ENCODE peak calls at places on chromosomes 11 and 22, in six cellular contexts. One of them, this sample, is unnamed.

GRCh38 chr11:9264381-9265210 is 554 bp downstream of the DENND5A start:
- DNase-seq in fibroblast of lung: peak; percentile 79
- DNase-seq in effector memory CD4-positive, alpha-beta T cell: no peak
- DNase-seq in H1: no peak
- DNase-seq in AG04450: no peak
- DNase-seq in HFF-Myc: no peak
- DNase-seq in this sample: peak; percentile 65

GRCh38 chr11:116217006-116217405 is 555.8 kb downstream of the BUD13 start:
- DNase-seq in HFF-Myc: peak; percentile 1
- DNase-seq in effector memory CD4-positive, alpha-beta T cell: no peak
- DNase-seq in H1: no peak
- DNase-seq in fibroblast of lung: peak; percentile 27
- DNase-seq in AG04450: no peak
- DNase-seq in this sample: no peak

GRCh38 chr11:85590848-85591483 is 36.2 kb downstream of the DLG2 start:
- DNase-seq in H1: no peak
- DNase-seq in HFF-Myc: peak; percentile 4
- DNase-seq in effector memory CD4-positive, alpha-beta T cell: no peak
- DNase-seq in AG04450: peak; percentile 4
- DNase-seq in fibroblast of lung: peak; percentile 40
- DNase-seq in this sample: peak; percentile 5

GRCh38 chr22:25420925-25421904 is 143.3 kb upstream of the GRK3 start:
- DNase-seq in fibroblast of lung: no peak
- DNase-seq in H1: no peak
- DNase-seq in AG04450: no peak
- DNase-seq in HFF-Myc: no peak
- DNase-seq in effector memory CD4-positive, alpha-beta T cell: no peak
- DNase-seq in this sample: no peak

GRCh38 chr11:73995247-73995646 is 12.6 kb upstream of the UCP2 start:
- DNase-seq in HFF-Myc: no peak
- DNase-seq in effector memory CD4-positive, alpha-beta T cell: no peak
- DNase-seq in H1: no peak
- DNase-seq in fibroblast of lung: no peak
- DNase-seq in AG04450: no peak
- DNase-seq in this sample: no peak

GRCh38 chr11:8709002-8709672 is 26.5 kb downstream of the RPL27A start:
- DNase-seq in fibroblast of lung: peak; percentile 98
- DNase-seq in HFF-Myc: peak; percentile 97
- DNase-seq in H1: no peak
- DNase-seq in AG04450: peak; percentile 94
- DNase-seq in effector memory CD4-positive, alpha-beta T cell: no peak
- DNase-seq in this sample: peak; percentile 89

GRCh38 chr11:12075822-12076821 is 34.3 kb upstream of the MICAL2 start:
- DNase-seq in fibroblast of lung: peak; percentile 100
- DNase-seq in HFF-Myc: peak; percentile 87
- DNase-seq in H1: no peak
- DNase-seq in effector memory CD4-positive, alpha-beta T cell: no peak
- DNase-seq in AG04450: peak; percentile 98
- DNase-seq in this sample: peak; percentile 100

GRCh38 chr11:67230886-67231285 is 35.4 kb upstream of the GRK2 start:
- DNase-seq in H1: no peak
- DNase-seq in effector memory CD4-positive, alpha-beta T cell: no peak
- DNase-seq in fibroblast of lung: no peak
- DNase-seq in AG04450: no peak
- DNase-seq in HFF-Myc: no peak
- DNase-seq in this sample: no peak

GRCh38 chr22:39721456-39722325 is 151.1 kb downstream of the CACNA1I start:
- DNase-seq in fibroblast of lung: no peak
- DNase-seq in HFF-Myc: no peak
- DNase-seq in effector memory CD4-positive, alpha-beta T cell: no peak
- DNase-seq in H1: no peak
- DNase-seq in AG04450: no peak
- DNase-seq in this sample: no peak

GRCh38 chr22:39363751-39364484 is 14.1 kb downstream of the SYNGR1 start:
- DNase-seq in fibroblast of lung: no peak
- DNase-seq in effector memory CD4-positive, alpha-beta T cell: no peak
- DNase-seq in AG04450: no peak
- DNase-seq in HFF-Myc: no peak
- DNase-seq in H1: no peak
- DNase-seq in this sample: no peak

GRCh38 chr11:111938687-111939160 is 1.6 kb downstream of the DIXDC1 start:
- DNase-seq in fibroblast of lung: peak; percentile 66
- DNase-seq in AG04450: no peak
- DNase-seq in effector memory CD4-positive, alpha-beta T cell: no peak
- DNase-seq in HFF-Myc: no peak
- DNase-seq in H1: no peak
- DNase-seq in this sample: peak; percentile 29

GRCh38 chr11:14413307-14414072 is 54.5 kb upstream of the RRAS2 start:
- DNase-seq in H1: peak; percentile 43
- DNase-seq in HFF-Myc: no peak
- DNase-seq in effector memory CD4-positive, alpha-beta T cell: no peak
- DNase-seq in fibroblast of lung: peak; percentile 93
- DNase-seq in AG04450: no peak
- DNase-seq in this sample: peak; percentile 59

GRCh38 chr11:72591785-72592490 is 82.3 kb downstream of the PDE2A start:
- DNase-seq in effector memory CD4-positive, alpha-beta T cell: peak; percentile 37
- DNase-seq in H1: no peak
- DNase-seq in AG04450: no peak
- DNase-seq in fibroblast of lung: no peak
- DNase-seq in HFF-Myc: no peak
- DNase-seq in this sample: no peak

GRCh38 chr11:70587095-70587389 is 188.7 kb downstream of the CTTN start:
- DNase-seq in effector memory CD4-positive, alpha-beta T cell: no peak
- DNase-seq in HFF-Myc: no peak
- DNase-seq in fibroblast of lung: no peak
- DNase-seq in AG04450: no peak
- DNase-seq in H1: no peak
- DNase-seq in this sample: no peak

GRCh38 chr11:108913204-108913603 is 248.3 kb downstream of the DDX10 start:
- DNase-seq in HFF-Myc: no peak
- DNase-seq in H1: no peak
- DNase-seq in AG04450: no peak
- DNase-seq in fibroblast of lung: no peak
- DNase-seq in effector memory CD4-positive, alpha-beta T cell: no peak
- DNase-seq in this sample: no peak

GRCh38 chr11:108914981-108915380 is 250.1 kb downstream of the DDX10 start:
- DNase-seq in fibroblast of lung: no peak
- DNase-seq in H1: no peak
- DNase-seq in AG04450: no peak
- DNase-seq in effector memory CD4-positive, alpha-beta T cell: no peak
- DNase-seq in HFF-Myc: no peak
- DNase-seq in this sample: no peak

GRCh38 chr11:108914211-108914610 is 249.3 kb downstream of the DDX10 start:
- DNase-seq in H1: no peak
- DNase-seq in effector memory CD4-positive, alpha-beta T cell: no peak
- DNase-seq in AG04450: no peak
- DNase-seq in HFF-Myc: no peak
- DNase-seq in fibroblast of lung: no peak
- DNase-seq in this sample: no peak

GRCh38 chr11:108915666-108916065 is 250.8 kb downstream of the DDX10 start:
- DNase-seq in H1: no peak
- DNase-seq in fibroblast of lung: no peak
- DNase-seq in AG04450: no peak
- DNase-seq in HFF-Myc: no peak
- DNase-seq in effector memory CD4-positive, alpha-beta T cell: no peak
- DNase-seq in this sample: no peak

DNA sequence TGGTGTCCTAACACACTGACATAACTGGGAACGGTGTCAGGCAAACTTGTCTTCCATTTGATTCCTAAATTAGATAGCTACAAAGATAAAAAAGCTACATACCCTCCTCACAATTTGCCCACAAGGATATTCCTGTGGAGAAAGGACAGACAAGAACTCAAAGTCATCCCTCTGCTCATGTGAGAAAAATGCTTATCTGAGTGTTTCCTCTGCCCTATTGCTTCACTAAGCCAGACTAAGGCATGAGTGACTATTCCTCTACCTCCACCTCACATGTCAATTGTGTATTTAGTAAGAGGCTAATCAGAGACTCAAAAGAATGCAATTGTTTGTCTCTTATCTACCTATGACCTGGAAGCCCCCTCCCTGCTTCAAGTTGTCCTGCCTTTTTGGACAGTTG is 247.7 kb downstream of the DDX10 start:
- DNase-seq in AG04450: no peak
- DNase-seq in HFF-Myc: no peak
- DNase-seq in effector memory CD4-positive, alpha-beta T cell: no peak
- DNase-seq in H1: no peak
- DNase-seq in fibroblast of lung: peak; percentile 65
- DNase-seq in this sample: no peak
- H3K4me3 ChIP-seq in AG04450: no peak overlapping the region
- H3K4me3 ChIP-seq in HFF-Myc: no peak overlapping the region
- H3K4me3 ChIP-seq in effector memory CD4-positive, alpha-beta T cell: no peak overlapping the region
- H3K4me3 ChIP-seq in H1: no peak overlapping the region
- H3K4me3 ChIP-seq in fibroblast of lung: no peak overlapping the region
- H3K4me3 ChIP-seq in this sample: no peak overlapping the region

GRCh38 chr22:46079861-46080821 is 70.2 kb upstream of the PPARA start:
- DNase-seq in HFF-Myc: no peak
- DNase-seq in AG04450: no peak
- DNase-seq in fibroblast of lung: peak; percentile 94
- DNase-seq in effector memory CD4-positive, alpha-beta T cell: no peak
- DNase-seq in H1: no peak
- DNase-seq in this sample: no peak

GRCh38 chr22:46082633-46083032 is 67.7 kb upstream of the PPARA start:
- DNase-seq in fibroblast of lung: no peak
- DNase-seq in HFF-Myc: no peak
- DNase-seq in effector memory CD4-positive, alpha-beta T cell: no peak
- DNase-seq in H1: no peak
- DNase-seq in AG04450: no peak
- DNase-seq in this sample: no peak

GRCh38 chr22:46081036-46081830 is 69.1 kb upstream of the PPARA start:
- DNase-seq in HFF-Myc: no peak
- DNase-seq in fibroblast of lung: no peak
- DNase-seq in H1: no peak
- DNase-seq in AG04450: no peak
- DNase-seq in effector memory CD4-positive, alpha-beta T cell: no peak
- DNase-seq in this sample: no peak

GRCh38 chr22:46083383-46084350 is 66.7 kb upstream of the PPARA start:
- DNase-seq in AG04450: no peak
- DNase-seq in H1: no peak
- DNase-seq in effector memory CD4-positive, alpha-beta T cell: no peak
- DNase-seq in HFF-Myc: no peak
- DNase-seq in fibroblast of lung: no peak
- DNase-seq in this sample: no peak

DNA sequence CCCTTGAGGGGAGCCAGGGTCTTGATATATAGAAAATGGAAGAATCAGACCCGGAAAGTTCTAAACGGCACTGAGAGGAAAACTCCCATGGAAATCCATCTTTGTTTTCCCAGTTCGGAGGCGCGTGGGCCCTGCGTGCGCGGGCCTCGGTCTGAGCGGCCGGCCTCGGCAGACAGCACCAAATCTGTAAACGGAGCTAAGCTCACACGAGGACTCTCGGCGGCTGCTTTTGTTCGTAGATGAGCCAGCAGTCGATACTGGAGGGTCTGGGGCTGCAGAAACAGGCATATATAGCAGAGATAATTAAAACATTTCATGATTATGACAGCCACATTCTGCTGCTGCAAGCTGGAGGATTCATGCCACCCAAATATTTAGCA is 68.5 kb upstream of the PPARA start:
- DNase-seq in effector memory CD4-positive, alpha-beta T cell: no peak
- DNase-seq in HFF-Myc: no peak
- DNase-seq in AG04450: no peak
- DNase-seq in H1: no peak
- DNase-seq in fibroblast of lung: peak; percentile 45
- DNase-seq in this sample: no peak
- H3K4me3 ChIP-seq in effector memory CD4-positive, alpha-beta T cell: no peak overlapping the region
- H3K4me3 ChIP-seq in HFF-Myc: peak overlapping the region; percentile 69
- H3K4me3 ChIP-seq in AG04450: peak overlapping the region; percentile 56
- H3K4me3 ChIP-seq in H1: no peak overlapping the region
- H3K4me3 ChIP-seq in fibroblast of lung: peak overlapping the region; percentile 41
- H3K4me3 ChIP-seq in this sample: no peak overlapping the region

GRCh38 chr11:19100885-19101284 is 16.1 kb upstream of the ZDHHC13 start:
- DNase-seq in effector memory CD4-positive, alpha-beta T cell: no peak
- DNase-seq in H1: no peak
- DNase-seq in AG04450: no peak
- DNase-seq in fibroblast of lung: no peak
- DNase-seq in HFF-Myc: no peak
- DNase-seq in this sample: no peak

GRCh38 chr11:19101803-19102520 is 15.0 kb upstream of the ZDHHC13 start:
- DNase-seq in fibroblast of lung: peak; percentile 27
- DNase-seq in H1: no peak
- DNase-seq in effector memory CD4-positive, alpha-beta T cell: no peak
- DNase-seq in HFF-Myc: no peak
- DNase-seq in AG04450: no peak
- DNase-seq in this sample: no peak

DNA sequence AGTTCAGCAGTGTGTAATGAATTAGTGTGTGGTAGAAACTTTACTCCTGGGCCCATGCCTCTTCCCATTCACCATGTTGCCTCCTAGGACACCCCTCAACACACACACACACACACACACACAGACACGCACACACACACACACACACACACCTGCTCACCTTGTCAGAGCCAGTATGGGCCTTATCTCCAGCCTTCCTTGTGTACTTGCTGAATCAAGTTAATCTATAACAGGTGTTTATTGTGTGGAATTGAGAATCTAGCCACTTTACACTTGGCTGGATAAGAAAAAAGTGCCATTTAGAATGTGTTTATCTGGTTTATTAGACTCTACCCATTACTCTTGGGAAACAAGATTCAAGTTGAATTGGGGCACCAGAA is 14.5 kb upstream of the ZDHHC13 start:
- DNase-seq in fibroblast of lung: no peak
- DNase-seq in AG04450: no peak
- DNase-seq in effector memory CD4-positive, alpha-beta T cell: no peak
- DNase-seq in H1: no peak
- DNase-seq in HFF-Myc: no peak
- DNase-seq in this sample: no peak
- H3K4me3 ChIP-seq in fibroblast of lung: no peak overlapping the region
- H3K4me3 ChIP-seq in AG04450: no peak overlapping the region
- H3K4me3 ChIP-seq in effector memory CD4-positive, alpha-beta T cell: no peak overlapping the region
- H3K4me3 ChIP-seq in H1: no peak overlapping the region
- H3K4me3 ChIP-seq in HFF-Myc: no peak overlapping the region
- H3K4me3 ChIP-seq in this sample: no peak overlapping the region

GRCh38 chr11:88507771-88508557 is 170.4 kb upstream of the CTSC start:
- DNase-seq in H1: no peak
- DNase-seq in AG04450: no peak
- DNase-seq in HFF-Myc: no peak
- DNase-seq in effector memory CD4-positive, alpha-beta T cell: no peak
- DNase-seq in fibroblast of lung: no peak
- DNase-seq in this sample: no peak
- H3K4me3 ChIP-seq in H1: peak overlapping the region; percentile 67
- H3K4me3 ChIP-seq in AG04450: no peak overlapping the region
- H3K4me3 ChIP-seq in HFF-Myc: no peak overlapping the region
- H3K4me3 ChIP-seq in effector memory CD4-positive, alpha-beta T cell: peak overlapping the region; percentile 40
- H3K4me3 ChIP-seq in fibroblast of lung: no peak overlapping the region
- H3K4me3 ChIP-seq in this sample: no peak overlapping the region

DNA sequence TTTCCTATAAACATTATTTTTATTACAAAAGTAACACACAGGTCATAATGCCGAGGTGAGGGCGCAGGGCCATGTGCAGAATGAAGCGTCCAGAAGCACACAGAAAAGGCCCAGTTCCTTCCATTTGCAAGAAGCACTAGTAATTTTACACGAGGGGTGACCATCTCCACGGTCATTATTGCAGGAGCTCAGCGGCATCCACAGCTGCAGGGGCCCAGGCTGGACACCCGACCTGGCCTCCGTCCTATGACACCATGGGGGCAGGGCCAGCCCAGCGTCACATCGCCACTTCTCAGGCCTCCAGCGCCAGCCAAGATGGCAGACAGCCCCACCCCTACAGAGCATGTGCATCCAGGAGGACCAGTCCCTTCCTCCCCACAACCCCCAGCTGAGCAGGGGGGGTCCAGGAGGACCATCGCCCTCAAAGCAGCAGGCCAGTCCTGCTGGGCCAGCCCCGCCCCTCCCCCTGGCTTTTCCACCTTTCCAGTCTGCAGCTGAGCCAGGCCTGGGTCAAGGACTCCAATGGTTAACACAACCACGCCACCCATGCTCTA is 3.5 kb downstream of the IGF2 start:
- DNase-seq in effector memory CD4-positive, alpha-beta T cell: no peak
- DNase-seq in AG04450: no peak
- DNase-seq in HFF-Myc: no peak
- DNase-seq in fibroblast of lung: no peak
- DNase-seq in H1: no peak
- DNase-seq in this sample: no peak
- H3K4me3 ChIP-seq in effector memory CD4-positive, alpha-beta T cell: no peak overlapping the region
- H3K4me3 ChIP-seq in AG04450: no peak overlapping the region
- H3K4me3 ChIP-seq in HFF-Myc: no peak overlapping the region
- H3K4me3 ChIP-seq in fibroblast of lung: peak overlapping the region; percentile 3
- H3K4me3 ChIP-seq in H1: no peak overlapping the region
- H3K4me3 ChIP-seq in this sample: peak overlapping the region; percentile 44

This sample was measured in skeletal muscle cell.